ENCODE peak calls at places on chromosome 9, in five cellular contexts. B is IMR-90, A is A549, R is HepG2, H is K562. D is an unnamed sample.

GRCh38 chr9:2180171-2180570 is 165.0 kb downstream of the SMARCA2 start:
- DNase-seq in B (no peak), A (no peak), R (no peak), H (no peak), D (no peak)

GRCh38 chr9:119639287-119639955 is 270.2 kb upstream of the BRINP1 start:
- DNase-seq in B (no peak), A (no peak), R (no peak), H (no peak), D (no peak)

GRCh38 chr9:94534901-94535300 is 20.0 kb upstream of the PCAT7 start:
- DNase-seq in B (no peak), A (no peak), R (no peak), H (no peak), D (no peak)

GRCh38 chr9:126599047-126599650 is 14.6 kb upstream of the LMX1B start:
- DNase-seq in B (no peak), A (no peak), R (no peak), H (no peak), D (no peak)

GRCh38 chr9:89661956-89662717 is 57.3 kb downstream of the GADD45G start:
- DNase-seq in B (peak), A (peak), R (peak), H (peak), D (peak)

GRCh38 chr9:134618823-134619454 is 22.7 kb upstream of the COL5A1 start:
- DNase-seq in B (no peak), A (no peak), R (no peak), H (no peak), D (no peak)

GRCh38 chr9:127567898-127568617 is 44.0 kb upstream of the STXBP1 start:
- DNase-seq in B (no peak), A (no peak), R (no peak), H (peak), D (peak)

GRCh38 chr9:100341889-100342288 is 10.9 kb downstream of the TEX10 start:
- DNase-seq in B (no peak), A (no peak), R (no peak), H (no peak), D (no peak)

GRCh38 chr9:36924071-36924470 is 110.0 kb downstream of the PAX5 start:
- DNase-seq in B (peak), A (peak), R (peak), H (peak), D (no peak)

GRCh38 chr9:95171001-95171400 is 146.5 kb downstream of the FANCC start:
- DNase-seq in B (peak), A (no peak), R (no peak), H (peak), D (no peak)

GRCh38 chr9:503881-504852 is 289.5 kb downstream of the DOCK8 start:
- DNase-seq in B (peak), A (peak), R (peak), H (peak), D (peak)

GRCh38 chr9:37390759-37391158 is 31.7 kb upstream of the GRHPR start:
- DNase-seq in B (no peak), A (no peak), R (peak), H (peak), D (peak)

GRCh38 chr9:113951032-113951372 is 74.9 kb downstream of the ZNF618 start:
- DNase-seq in B (no peak), A (no peak), R (no peak), H (no peak), D (no peak)

GRCh38 chr9:445033-445432 is 230.4 kb downstream of the DOCK8 start:
- DNase-seq in B (no peak), A (no peak), R (no peak), H (peak), D (no peak)

GRCh38 chr9:72836790-72837189 is 116.1 kb downstream of the ALDH1A1 start:
- DNase-seq in B (no peak), A (no peak), R (no peak), H (no peak), D (no peak)

GRCh38 chr9:68981825-68982224 is 32.1 kb downstream of the PRKACG start:
- DNase-seq in B (no peak), A (no peak), R (no peak), H (no peak), D (no peak)

GRCh38 chr9:68979538-68980314 is 34.2 kb downstream of the PRKACG start:
- DNase-seq in B (no peak), A (no peak), R (no peak), H (no peak), D (no peak)

GRCh38 chr9:68983797-68984419 is 30.0 kb downstream of the PRKACG start:
- DNase-seq in B (no peak), A (no peak), R (peak), H (no peak), D (no peak)

GRCh38 chr9:68980341-68980914 is 33.5 kb downstream of the PRKACG start:
- DNase-seq in B (no peak), A (no peak), R (no peak), H (no peak), D (no peak)

DNA sequence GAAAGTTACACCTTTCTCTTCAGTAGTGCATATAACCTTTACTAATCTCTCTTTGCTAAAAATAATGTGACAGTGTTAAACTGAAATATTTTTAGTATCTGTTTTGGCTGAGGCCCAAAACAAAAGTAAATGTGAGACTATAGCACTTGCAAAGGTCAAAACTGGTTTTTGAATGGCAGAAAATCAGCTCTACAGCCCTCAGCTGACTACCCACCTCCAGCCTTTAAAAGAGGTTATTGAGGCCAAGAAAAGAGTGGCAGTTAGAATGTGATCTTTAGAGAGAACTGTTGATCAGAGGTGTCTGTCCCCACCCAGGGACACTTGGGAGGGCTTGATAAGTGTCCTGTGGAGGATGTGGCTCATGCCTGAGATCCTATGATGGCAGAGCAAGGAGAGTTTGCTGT is 30.9 kb downstream of the PRKACG start:
- DNase-seq in B (no peak), A (no peak), R (no peak), H (peak), D (no peak)
- TF ChIP-seq MAFK in B (no peak), A (no peak), R (no peak), H (no peak), D (no peak)

GRCh38 chr9:120694559-120694958 is 19.7 kb downstream of the MEGF9 start:
- DNase-seq in B (no peak), A (no peak), R (no peak), H (no peak), D (no peak)
- TF ChIP-seq MAFK in B (no peak), A (no peak), R (no peak), H (no peak), D (no peak)

GRCh38 chr9:21919377-21920362 is 74.5 kb downstream of the CDKN2A start:
- DNase-seq in B (peak), A (no peak), R (peak), H (no peak), D (no peak)
- TF ChIP-seq MAFK in B (no peak), A (no peak), R (no peak), H (no peak), D (no peak)

DNA sequence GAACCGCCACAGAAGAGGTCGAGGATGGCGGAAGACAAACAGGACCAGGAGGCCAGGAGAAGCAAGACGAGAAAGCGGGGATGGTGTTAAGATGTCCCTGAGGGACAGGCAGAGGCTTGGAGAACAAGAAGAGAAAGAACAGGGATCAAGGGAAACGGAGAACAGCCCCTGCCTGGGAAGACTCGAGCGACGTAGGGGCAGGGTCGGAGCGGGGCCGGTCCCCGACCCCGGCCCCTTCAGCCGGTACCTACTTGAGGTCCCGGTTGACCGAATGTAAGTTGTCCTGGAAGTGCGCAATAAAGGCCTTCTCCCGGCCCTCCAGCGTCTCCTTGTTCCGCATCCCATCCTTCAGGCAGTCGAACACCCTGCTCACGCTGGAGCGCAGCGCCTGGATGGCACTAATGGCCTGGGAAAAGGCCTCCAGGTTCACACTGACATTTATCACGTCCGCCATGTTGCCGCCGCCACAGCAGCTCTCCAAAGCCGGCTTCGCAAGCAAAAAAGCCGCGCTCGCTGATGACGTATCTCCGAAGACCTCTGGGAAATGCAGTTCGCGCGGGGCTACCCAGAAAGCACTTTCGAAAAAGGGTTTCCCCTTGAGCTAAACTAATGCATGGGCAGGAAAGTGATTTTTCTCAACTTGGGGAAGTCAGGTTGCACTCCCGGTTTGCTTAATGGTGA is at the start of gene MED27:
- DNase-seq in B (peak), A (peak), R (peak), H (peak), D (peak)
- TF ChIP-seq MAFK in B (peak), A (no peak), R (no peak), H (peak), D (no peak)

GRCh38 chr9:101977614-101978210 is 239.3 kb upstream of the GRIN3A start:
- DNase-seq in B (peak), A (no peak), R (peak), H (peak), D (no peak)
- TF ChIP-seq MAFK in B (no peak), A (no peak), R (no peak), H (no peak), D (no peak)

DNA sequence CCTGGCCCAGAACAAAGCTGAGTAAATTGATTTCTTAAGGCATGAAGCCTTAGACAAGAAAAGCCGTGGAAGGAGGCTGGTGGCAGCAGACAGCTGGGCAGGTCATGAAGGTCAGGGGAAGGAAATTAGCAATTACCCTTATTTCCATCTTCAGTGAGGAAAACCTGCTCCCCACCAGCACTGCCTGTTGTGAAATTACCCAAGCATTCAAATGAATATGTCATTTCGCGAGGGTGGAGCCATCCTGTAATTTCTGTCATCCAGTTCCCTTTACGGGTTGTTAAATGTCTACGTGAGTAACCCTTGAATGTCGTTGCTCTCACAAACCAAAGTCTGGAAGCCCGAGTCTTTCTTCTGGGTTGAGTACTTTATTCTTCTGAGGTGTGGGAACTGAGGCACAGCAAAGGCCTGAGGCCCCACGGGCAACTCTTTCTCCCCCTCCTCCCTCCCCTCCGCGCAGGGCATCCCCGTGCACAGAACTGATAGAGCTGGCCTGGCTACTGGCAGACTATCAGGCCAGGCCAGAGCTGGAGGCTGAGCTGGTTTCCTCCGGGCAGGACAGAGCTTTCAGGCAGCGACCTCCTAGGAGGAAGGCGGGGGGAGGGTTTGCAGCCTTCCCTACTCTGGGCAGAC is 22.0 kb upstream of the AK3 start:
- DNase-seq in B (no peak), A (no peak), R (no peak), H (peak), D (peak)
- TF ChIP-seq MAFK in B (no peak), A (no peak), R (no peak), H (no peak), D (no peak)

GRCh38 chr9:81244631-81245030 is 444.7 kb downstream of the TLE1 start:
- DNase-seq in B (peak), A (no peak), R (no peak), H (no peak), D (no peak)
- TF ChIP-seq MAFK in B (no peak), A (no peak), R (no peak), H (no peak), D (no peak)